ENCODE peak calls at places on chromosomes 12 and 14, in nine cellular contexts. P is cardiac muscle cell, R is dorsolateral prefrontal cortex, X is lung, H is fibroblast of mammary gland, D is AG04449, Y is astrocyte of the spinal cord, T is A549, C is fibroblast of the aortic adventitia. Q is an unnamed sample.

GRCh38 chr14:68896132-68896531 is 83.0 kb downstream of the ACTN1 start:
- DNase-seq in P (no peak), R (no peak), X (no peak), H (peak), D (no peak), Y (no peak), T (no peak), C (no peak), Q (no peak)

GRCh38 chr14:70697681-70698080 is 56.0 kb downstream of the TTC9 start:
- DNase-seq in P (no peak), R (no peak), X (no peak), H (no peak), D (no peak), Y (no peak), T (no peak), C (peak), Q (no peak)

GRCh38 chr14:104722938-104723650 is 935 bp upstream of the ADSS1 start:
- DNase-seq in P (no peak), R (no peak), X (no peak), H (no peak), D (no peak), Y (no peak), T (peak), C (no peak), Q (no peak)

GRCh38 chr12:121522962-121523361 is 57.9 kb downstream of the KDM2B start:
- DNase-seq in P (peak), R (no peak), X (no peak), H (peak), D (no peak), Y (no peak), T (no peak), C (no peak), Q (no peak)

GRCh38 chr14:88707088-88707487 is 85.7 kb downstream of the EML5 start:
- DNase-seq in P (no peak), R (no peak), X (no peak), H (no peak), D (no peak), Y (no peak), T (no peak), C (no peak), Q (no peak)

GRCh38 chr14:69153848-69154208 is 909 bp upstream of the DCAF5 start:
- DNase-seq in P (peak), R (no peak), X (peak), H (peak), D (no peak), Y (no peak), T (no peak), C (peak), Q (no peak)

GRCh38 chr14:69631509-69631908 is 20.1 kb downstream of the SUSD6 start:
- DNase-seq in P (no peak), R (no peak), X (no peak), H (no peak), D (no peak), Y (peak), T (no peak), C (no peak), Q (no peak)

GRCh38 chr12:123479442-123480180 is 21.7 kb downstream of the SNRNP35 start:
- DNase-seq in P (no peak), R (peak), X (no peak), H (no peak), D (no peak), Y (no peak), T (no peak), C (no peak), Q (no peak)

GRCh38 chr12:26701604-26702215 is 131.3 kb downstream of the ITPR2 start:
- DNase-seq in P (peak), R (no peak), X (no peak), H (peak), D (no peak), Y (peak), T (peak), C (peak), Q (no peak)

GRCh38 chr14:89365071-89365801 is 51.8 kb downstream of the FOXN3 start:
- DNase-seq in P (peak), R (no peak), X (peak), H (peak), D (no peak), Y (no peak), T (no peak), C (no peak), Q (no peak)

GRCh38 chr14:61753631-61754030 is 8.6 kb upstream of the SNAPC1 start:
- DNase-seq in P (peak), R (no peak), X (no peak), H (peak), D (no peak), Y (peak), T (no peak), C (no peak), Q (no peak)

GRCh38 chr12:123767613-123768012 is 5.5 kb downstream of the DNAH10 start:
- DNase-seq in P (no peak), R (no peak), X (no peak), H (no peak), D (no peak), Y (no peak), T (no peak), C (no peak), Q (no peak)

GRCh38 chr12:120719496-120720233 is 6.0 kb upstream of the ACADS start:
- DNase-seq in P (peak), R (no peak), X (no peak), H (no peak), D (no peak), Y (no peak), T (no peak), C (no peak), Q (no peak)

GRCh38 chr12:82359115-82359478 is 768 bp downstream of the METTL25 start:
- DNase-seq in P (peak), R (no peak), X (no peak), H (no peak), D (no peak), Y (no peak), T (no peak), C (peak), Q (no peak)

GRCh38 chr14:94936411-94936892 is 166.5 kb upstream of the GSC start:
- DNase-seq in P (peak), R (peak), X (peak), H (peak), D (no peak), Y (peak), T (no peak), C (peak), Q (peak)

GRCh38 chr12:188910-189621 is 24.9 kb downstream of the SLC6A12 start:
- DNase-seq in P (peak), R (peak), X (no peak), H (peak), D (no peak), Y (peak), T (peak), C (peak), Q (peak)

GRCh38 chr14:23564876-23565275 is 2.7 kb downstream of the AP1G2 start:
- DNase-seq in P (no peak), R (no peak), X (no peak), H (no peak), D (no peak), Y (no peak), T (no peak), C (no peak), Q (no peak)

GRCh38 chr12:105983622-105984325 is 155.0 kb downstream of the NUAK1 start:
- DNase-seq in P (peak), R (no peak), X (no peak), H (peak), D (peak), Y (peak), T (no peak), C (peak), Q (no peak)

GRCh38 chr12:87216436-87216835 is 812.8 kb downstream of the C12orf50 start:
- DNase-seq in P (peak), R (no peak), X (no peak), H (peak), D (no peak), Y (peak), T (no peak), C (peak), Q (no peak)

GRCh38 chr12:88578821-88579518 is 1.3 kb downstream of the KITLG start:
- DNase-seq in P (no peak), R (no peak), X (peak), H (peak), D (no peak), Y (no peak), T (peak), C (no peak), Q (no peak)

GRCh38 chr12:88579572-88579940 is 715 bp downstream of the KITLG start:
- DNase-seq in P (peak), R (peak), X (peak), H (no peak), D (no peak), Y (peak), T (peak), C (no peak), Q (no peak)

GRCh38 chr12:88577537-88577936 is 2.7 kb downstream of the KITLG start:
- DNase-seq in P (no peak), R (no peak), X (no peak), H (peak), D (no peak), Y (peak), T (peak), C (no peak), Q (no peak)

GRCh38 chr12:88578274-88578673 is 2.0 kb downstream of the KITLG start:
- DNase-seq in P (no peak), R (no peak), X (no peak), H (peak), D (no peak), Y (peak), T (no peak), C (no peak), Q (no peak)

DNA sequence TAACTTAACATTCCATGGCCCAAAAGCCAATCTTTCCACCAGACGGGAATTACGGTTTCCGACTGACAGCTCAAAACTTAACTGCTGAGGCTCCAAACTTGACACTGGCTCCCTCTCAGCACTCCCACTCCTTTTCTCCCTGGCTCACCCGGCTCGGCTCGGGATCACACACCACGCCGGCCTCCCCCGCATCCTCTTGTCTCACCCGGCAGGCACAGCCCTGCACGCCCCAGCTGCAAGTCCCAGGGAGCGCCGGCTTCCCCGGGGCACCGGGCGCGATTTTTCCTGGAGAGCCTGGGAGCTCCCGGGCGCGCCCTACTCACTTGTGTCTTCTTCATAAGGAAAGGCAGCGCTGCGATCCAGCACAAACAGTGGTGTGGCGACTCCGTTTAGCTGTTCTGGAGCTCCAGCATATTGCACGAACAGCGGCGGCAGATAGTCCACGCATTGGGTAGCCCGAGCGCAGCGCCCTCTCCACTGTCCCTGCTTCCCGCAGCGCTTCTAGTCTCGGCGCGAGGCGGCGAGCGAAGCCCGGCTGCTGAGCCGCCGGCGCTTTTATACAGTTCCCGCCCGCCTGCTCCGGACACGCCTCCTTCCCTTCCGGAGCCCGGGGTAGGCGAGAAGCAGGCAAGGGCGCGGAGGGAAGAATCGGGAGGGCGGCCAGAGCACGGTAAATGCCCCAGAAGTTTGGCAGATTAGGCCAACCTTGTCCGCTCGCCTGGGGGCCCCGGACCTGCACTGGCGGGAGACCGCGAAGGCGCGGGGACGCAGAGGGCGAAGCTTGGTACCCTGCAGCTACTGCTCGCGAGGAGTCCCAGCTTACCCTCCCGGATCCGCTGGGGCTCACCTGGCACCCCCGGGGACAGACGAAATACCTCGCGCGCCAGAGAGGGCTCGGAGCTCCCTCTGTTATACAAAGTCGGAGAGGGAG is at the start of gene KITLG:
- DNase-seq in P (peak), R (peak), X (peak), H (peak), D (no peak), Y (peak), T (peak), C (peak), Q (no peak)
- TF ChIP-seq CTCF in P (peak), R (peak), X (peak), H (peak), D (peak), Y (peak), T (peak), C (peak), Q (peak)

DNA sequence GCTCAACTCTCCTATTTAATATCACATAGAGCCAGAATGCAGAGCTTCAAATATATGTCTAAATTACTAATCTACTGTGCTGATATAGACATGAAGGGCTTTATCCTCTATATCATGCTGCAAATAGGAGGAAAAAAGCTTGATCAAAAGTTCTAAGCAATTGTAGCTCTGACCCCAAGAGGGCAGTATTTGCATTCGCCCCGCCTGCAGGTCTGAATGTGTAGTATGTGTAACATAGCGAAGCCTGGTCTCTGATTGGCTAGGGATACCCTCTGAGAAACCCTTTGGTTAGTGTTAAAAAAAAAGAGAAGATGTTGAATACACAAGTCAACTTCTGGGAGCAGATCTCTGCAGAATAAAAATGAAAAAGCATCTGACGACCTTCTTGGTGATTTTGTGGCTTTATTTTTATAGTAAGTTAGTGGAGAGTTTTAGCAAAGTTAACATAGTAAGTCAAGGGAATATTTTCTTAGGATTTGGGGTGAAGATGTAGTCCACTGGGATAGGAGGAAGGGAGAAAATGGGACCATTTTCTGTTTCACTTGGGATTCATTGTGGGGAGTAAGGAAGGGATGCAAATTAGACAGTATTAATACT is 151.6 kb upstream of the OR4E1 start:
- DNase-seq in P (peak), R (no peak), X (no peak), H (peak), D (no peak), Y (peak), T (peak), C (no peak), Q (no peak)
- TF ChIP-seq CTCF in P (peak), R (no peak), X (no peak), H (peak), D (no peak), Y (peak), T (peak), C (no peak), Q (peak)

GRCh38 chr14:102183922-102184677 is 44.4 kb downstream of the WDR20 start:
- DNase-seq in P (no peak), R (no peak), X (no peak), H (no peak), D (no peak), Y (no peak), T (no peak), C (no peak), Q (no peak)
- TF ChIP-seq CTCF in P (no peak), R (no peak), X (no peak), H (no peak), D (no peak), Y (no peak), T (no peak), C (no peak), Q (no peak)

GRCh38 chr12:57498143-57498524 is 10.3 kb downstream of the MARS1 start:
- DNase-seq in P (no peak), R (no peak), X (no peak), H (no peak), D (no peak), Y (no peak), T (no peak), C (no peak), Q (no peak)
- TF ChIP-seq CTCF in P (peak), R (no peak), X (no peak), H (no peak), D (no peak), Y (peak), T (no peak), C (no peak), Q (no peak)

DNA sequence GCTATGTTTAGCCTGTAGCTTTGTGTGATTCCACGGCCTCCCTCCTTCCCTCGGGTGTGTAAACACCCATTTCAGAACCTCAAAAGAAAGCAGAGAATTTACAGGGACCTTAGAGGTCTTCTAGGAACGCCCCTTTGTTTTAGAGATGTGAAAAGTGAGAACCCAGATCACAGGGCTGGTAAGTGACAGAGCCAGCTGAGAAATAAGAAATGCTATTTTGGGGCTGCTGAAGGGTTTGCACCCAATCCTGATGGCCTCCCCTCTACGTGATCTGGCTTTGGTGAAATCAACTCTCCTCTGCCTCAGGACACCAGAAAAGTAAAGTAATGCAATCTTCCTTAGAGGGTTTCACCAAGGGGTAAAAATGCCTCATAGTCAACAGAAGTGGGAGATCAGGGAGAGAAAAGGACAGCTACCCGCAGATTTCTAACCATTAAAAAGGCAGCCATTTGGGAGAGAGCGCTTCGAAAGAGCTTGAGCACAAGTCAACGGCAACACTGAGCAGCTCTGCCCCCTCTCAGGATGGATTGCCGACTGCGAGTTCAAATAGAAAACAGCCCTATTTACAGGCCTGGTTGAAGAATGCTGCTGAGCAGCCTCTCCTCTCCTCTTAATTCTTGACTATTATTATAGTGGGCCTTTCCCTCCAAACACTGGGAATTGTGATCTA is 78.5 kb upstream of the RASSF3 start:
- DNase-seq in P (no peak), R (no peak), X (no peak), H (no peak), D (no peak), Y (no peak), T (no peak), C (no peak), Q (no peak)
- TF ChIP-seq CTCF in P (no peak), R (no peak), X (no peak), H (no peak), D (no peak), Y (no peak), T (no peak), C (no peak), Q (no peak)

DNA sequence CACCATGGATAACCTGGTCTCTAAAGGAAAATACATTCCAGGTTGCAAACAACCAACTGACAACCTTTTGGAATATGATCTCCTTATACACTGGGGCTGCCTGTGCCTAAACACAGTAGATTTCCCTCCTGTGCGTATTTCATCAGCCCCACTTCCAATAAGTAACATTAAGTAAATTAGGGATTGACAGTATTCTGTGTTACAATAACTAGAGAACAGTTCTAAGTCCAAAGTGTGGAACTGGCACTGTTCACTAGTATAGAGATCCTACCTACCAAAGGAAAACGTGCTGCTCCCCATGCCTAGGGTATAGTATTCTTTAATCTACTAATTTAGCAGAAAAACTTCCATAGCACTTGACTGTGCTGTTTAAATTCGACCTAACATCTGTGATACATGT is 82.8 kb downstream of the SLC38A1 start:
- DNase-seq in P (no peak), R (no peak), X (no peak), H (no peak), D (no peak), Y (no peak), T (no peak), C (no peak), Q (no peak)
- TF ChIP-seq CTCF in P (no peak), R (no peak), X (no peak), H (no peak), D (no peak), Y (no peak), T (no peak), C (no peak), Q (no peak)

DNA sequence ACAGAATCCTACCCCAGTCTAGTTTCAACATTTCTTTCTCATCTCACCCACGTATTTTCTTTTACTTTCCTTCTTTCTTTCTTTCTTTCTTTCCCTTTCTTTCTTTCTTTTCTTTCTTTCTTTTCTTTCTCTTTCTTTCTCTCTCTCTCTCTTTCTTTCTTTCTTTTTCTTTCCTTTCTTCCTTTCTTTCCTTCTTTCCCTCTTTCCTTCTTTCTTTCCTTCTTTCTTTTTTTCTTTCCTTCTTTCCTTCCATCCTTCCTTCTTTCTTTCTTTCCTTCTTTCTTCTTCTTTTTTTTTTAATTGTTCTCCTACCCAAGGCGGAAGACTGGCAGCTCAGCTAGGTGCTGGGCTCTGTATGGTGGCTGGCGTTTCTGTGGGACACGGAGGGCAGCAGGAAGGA is 55.0 kb downstream of the GLT1D1 start:
- DNase-seq in P (no peak), R (no peak), X (no peak), H (no peak), D (no peak), Y (no peak), T (no peak), C (no peak), Q (no peak)
- TF ChIP-seq CTCF in P (no peak), R (no peak), X (no peak), H (no peak), D (no peak), Y (no peak), T (no peak), C (no peak), Q (no peak)